ENCODE peak calls at places on chromosomes 5 and 9, in eight cellular contexts. One of them, this sample, is unnamed.

GRCh38 chr5:1668141-1668721 is 131.4 kb downstream of the MRPL36 start:
- DNase-seq in Calu3: no peak
- DNase-seq in T-helper 2 cell: no peak
- DNase-seq in vagina: no peak
- DNase-seq in endothelial cell: no peak
- DNase-seq in activated naive CD4-positive, alpha-beta T cell treated with anti-CD3 and anti-CD28 coated beads for 36 hours: no peak
- DNase-seq in thyroid gland: no peak
- DNase-seq in fibroblast of the aortic adventitia: no peak
- DNase-seq in this sample: peak

GRCh38 chr5:132094393-132095076 is 20.9 kb downstream of the CSF2 start:
- DNase-seq in Calu3: peak
- DNase-seq in T-helper 2 cell: no peak
- DNase-seq in activated naive CD4-positive, alpha-beta T cell treated with anti-CD3 and anti-CD28 coated beads for 36 hours: peak
- DNase-seq in thyroid gland: no peak
- DNase-seq in endothelial cell: no peak
- DNase-seq in fibroblast of the aortic adventitia: peak
- DNase-seq in vagina: no peak
- DNase-seq in this sample: peak

GRCh38 chr9:7223981-7224380 is 466.2 kb downstream of the KDM4C start:
- DNase-seq in fibroblast of the aortic adventitia: no peak
- DNase-seq in endothelial cell: no peak
- DNase-seq in Calu3: no peak
- DNase-seq in thyroid gland: peak
- DNase-seq in activated naive CD4-positive, alpha-beta T cell treated with anti-CD3 and anti-CD28 coated beads for 36 hours: no peak
- DNase-seq in T-helper 2 cell: no peak
- DNase-seq in vagina: no peak
- DNase-seq in this sample: peak

GRCh38 chr9:136110082-136111061 is 8.3 kb downstream of the TMEM250 start:
- DNase-seq in Calu3: no peak
- DNase-seq in endothelial cell: no peak
- DNase-seq in vagina: no peak
- DNase-seq in T-helper 2 cell: no peak
- DNase-seq in activated naive CD4-positive, alpha-beta T cell treated with anti-CD3 and anti-CD28 coated beads for 36 hours: peak
- DNase-seq in thyroid gland: no peak
- DNase-seq in fibroblast of the aortic adventitia: peak
- DNase-seq in this sample: peak

GRCh38 chr5:33470544-33470943 is 29.8 kb downstream of the TARS1 start:
- DNase-seq in thyroid gland: no peak
- DNase-seq in vagina: no peak
- DNase-seq in endothelial cell: no peak
- DNase-seq in activated naive CD4-positive, alpha-beta T cell treated with anti-CD3 and anti-CD28 coated beads for 36 hours: no peak
- DNase-seq in Calu3: peak
- DNase-seq in fibroblast of the aortic adventitia: peak
- DNase-seq in T-helper 2 cell: no peak
- DNase-seq in this sample: peak

GRCh38 chr5:16160706-16161105 is 18.9 kb downstream of the MARCHF11 start:
- DNase-seq in endothelial cell: peak
- DNase-seq in fibroblast of the aortic adventitia: peak
- DNase-seq in activated naive CD4-positive, alpha-beta T cell treated with anti-CD3 and anti-CD28 coated beads for 36 hours: peak
- DNase-seq in T-helper 2 cell: no peak
- DNase-seq in thyroid gland: no peak
- DNase-seq in Calu3: peak
- DNase-seq in vagina: no peak
- DNase-seq in this sample: peak

GRCh38 chr5:72878854-72879253 is 62.4 kb downstream of the TNPO1 start:
- DNase-seq in T-helper 2 cell: no peak
- DNase-seq in endothelial cell: no peak
- DNase-seq in activated naive CD4-positive, alpha-beta T cell treated with anti-CD3 and anti-CD28 coated beads for 36 hours: no peak
- DNase-seq in fibroblast of the aortic adventitia: no peak
- DNase-seq in Calu3: no peak
- DNase-seq in thyroid gland: peak
- DNase-seq in vagina: no peak
- DNase-seq in this sample: no peak

GRCh38 chr9:130633336-130634190 is 30.8 kb upstream of the PRDM12 start:
- DNase-seq in Calu3: no peak
- DNase-seq in activated naive CD4-positive, alpha-beta T cell treated with anti-CD3 and anti-CD28 coated beads for 36 hours: no peak
- DNase-seq in T-helper 2 cell: no peak
- DNase-seq in fibroblast of the aortic adventitia: no peak
- DNase-seq in vagina: no peak
- DNase-seq in thyroid gland: no peak
- DNase-seq in endothelial cell: no peak
- DNase-seq in this sample: no peak

GRCh38 chr5:28708472-28708871 is 1670.1 kb upstream of the CDH9 start:
- DNase-seq in T-helper 2 cell: no peak
- DNase-seq in activated naive CD4-positive, alpha-beta T cell treated with anti-CD3 and anti-CD28 coated beads for 36 hours: no peak
- DNase-seq in thyroid gland: no peak
- DNase-seq in vagina: no peak
- DNase-seq in Calu3: no peak
- DNase-seq in fibroblast of the aortic adventitia: no peak
- DNase-seq in endothelial cell: no peak
- DNase-seq in this sample: no peak

GRCh38 chr5:82092-82491 is 9.9 kb upstream of the PLEKHG4B start:
- DNase-seq in Calu3: peak
- DNase-seq in vagina: no peak
- DNase-seq in T-helper 2 cell: no peak
- DNase-seq in endothelial cell: no peak
- DNase-seq in activated naive CD4-positive, alpha-beta T cell treated with anti-CD3 and anti-CD28 coated beads for 36 hours: no peak
- DNase-seq in fibroblast of the aortic adventitia: peak
- DNase-seq in thyroid gland: no peak
- DNase-seq in this sample: peak

GRCh38 chr9:120394058-120394669 is 185.8 kb downstream of the CDK5RAP2 start:
- DNase-seq in vagina: no peak
- DNase-seq in Calu3: no peak
- DNase-seq in fibroblast of the aortic adventitia: peak
- DNase-seq in endothelial cell: no peak
- DNase-seq in thyroid gland: no peak
- DNase-seq in activated naive CD4-positive, alpha-beta T cell treated with anti-CD3 and anti-CD28 coated beads for 36 hours: peak
- DNase-seq in T-helper 2 cell: peak
- DNase-seq in this sample: no peak

GRCh38 chr5:33608476-33609026 is 167.8 kb downstream of the TARS1 start:
- DNase-seq in vagina: no peak
- DNase-seq in fibroblast of the aortic adventitia: peak
- DNase-seq in Calu3: no peak
- DNase-seq in endothelial cell: no peak
- DNase-seq in thyroid gland: no peak
- DNase-seq in activated naive CD4-positive, alpha-beta T cell treated with anti-CD3 and anti-CD28 coated beads for 36 hours: no peak
- DNase-seq in T-helper 2 cell: no peak
- DNase-seq in this sample: no peak

GRCh38 chr9:99824378-99825157 is 2.9 kb downstream of the NR4A3 start:
- DNase-seq in vagina: no peak
- DNase-seq in fibroblast of the aortic adventitia: no peak
- DNase-seq in thyroid gland: peak
- DNase-seq in activated naive CD4-positive, alpha-beta T cell treated with anti-CD3 and anti-CD28 coated beads for 36 hours: peak
- DNase-seq in T-helper 2 cell: peak
- DNase-seq in Calu3: peak
- DNase-seq in endothelial cell: peak
- DNase-seq in this sample: peak

This sample was measured in hepatocyte.